ENCODE peak calls at places on chromosomes 1 and 21, in nine cellular contexts. One of them, this sample, is unnamed.

GRCh38 chr1:186682721-186683120 is 2.5 kb upstream of the PTGS2 start:
- DNase-seq in M059J: peak
- DNase-seq in memory B cell: no peak
- DNase-seq in osteocyte: no peak
- DNase-seq in NCI-H510A treated with DMSO at 0.1 percent for 48 hours: no peak
- DNase-seq in hypothalamus: no peak
- DNase-seq in cerebellar cortex: no peak
- DNase-seq in iPS-NIHi11: no peak
- DNase-seq in HepG2: no peak
- DNase-seq in this sample: no peak

GRCh38 chr1:109751531-109752260 is 10.9 kb upstream of the GSTM3 start:
- DNase-seq in memory B cell: no peak
- DNase-seq in HepG2: no peak
- DNase-seq in hypothalamus: no peak
- DNase-seq in M059J: no peak
- DNase-seq in cerebellar cortex: no peak
- DNase-seq in iPS-NIHi11: no peak
- DNase-seq in NCI-H510A treated with DMSO at 0.1 percent for 48 hours: no peak
- DNase-seq in osteocyte: peak
- DNase-seq in this sample: no peak

GRCh38 chr1:204146965-204147364 is 4.9 kb downstream of the ETNK2 start:
- DNase-seq in iPS-NIHi11: no peak
- DNase-seq in HepG2: no peak
- DNase-seq in hypothalamus: no peak
- DNase-seq in cerebellar cortex: no peak
- DNase-seq in M059J: no peak
- DNase-seq in NCI-H510A treated with DMSO at 0.1 percent for 48 hours: no peak
- DNase-seq in memory B cell: no peak
- DNase-seq in osteocyte: no peak
- DNase-seq in this sample: no peak

GRCh38 chr1:160681067-160681890 is 30.3 kb downstream of the CD48 start:
- DNase-seq in NCI-H510A treated with DMSO at 0.1 percent for 48 hours: no peak
- DNase-seq in M059J: peak
- DNase-seq in osteocyte: no peak
- DNase-seq in hypothalamus: no peak
- DNase-seq in memory B cell: peak
- DNase-seq in iPS-NIHi11: peak
- DNase-seq in cerebellar cortex: peak
- DNase-seq in HepG2: peak
- DNase-seq in this sample: peak

GRCh38 chr1:240271081-240271480 is 179.4 kb downstream of the FMN2 start:
- DNase-seq in HepG2: no peak
- DNase-seq in NCI-H510A treated with DMSO at 0.1 percent for 48 hours: no peak
- DNase-seq in osteocyte: no peak
- DNase-seq in cerebellar cortex: no peak
- DNase-seq in hypothalamus: no peak
- DNase-seq in memory B cell: no peak
- DNase-seq in M059J: no peak
- DNase-seq in iPS-NIHi11: no peak
- DNase-seq in this sample: no peak

GRCh38 chr1:85398391-85399064 is 66.4 kb downstream of the DDAH1 start:
- DNase-seq in M059J: peak
- DNase-seq in NCI-H510A treated with DMSO at 0.1 percent for 48 hours: no peak
- DNase-seq in cerebellar cortex: no peak
- DNase-seq in osteocyte: no peak
- DNase-seq in hypothalamus: no peak
- DNase-seq in HepG2: no peak
- DNase-seq in memory B cell: no peak
- DNase-seq in iPS-NIHi11: no peak
- DNase-seq in this sample: no peak

GRCh38 chr1:82978461-82979324 is 1020.2 kb downstream of the TTLL7 start:
- DNase-seq in iPS-NIHi11: no peak
- DNase-seq in hypothalamus: no peak
- DNase-seq in memory B cell: no peak
- DNase-seq in osteocyte: no peak
- DNase-seq in cerebellar cortex: no peak
- DNase-seq in NCI-H510A treated with DMSO at 0.1 percent for 48 hours: no peak
- DNase-seq in HepG2: no peak
- DNase-seq in M059J: peak
- DNase-seq in this sample: no peak

GRCh38 chr1:155940531-155940992 is 876 bp upstream of the RXFP4 start:
- DNase-seq in osteocyte: no peak
- DNase-seq in NCI-H510A treated with DMSO at 0.1 percent for 48 hours: peak
- DNase-seq in memory B cell: no peak
- DNase-seq in iPS-NIHi11: no peak
- DNase-seq in hypothalamus: no peak
- DNase-seq in M059J: peak
- DNase-seq in HepG2: peak
- DNase-seq in cerebellar cortex: peak
- DNase-seq in this sample: no peak

GRCh38 chr1:101291562-101292035 is 54.8 kb downstream of the S1PR1 start:
- DNase-seq in NCI-H510A treated with DMSO at 0.1 percent for 48 hours: peak
- DNase-seq in osteocyte: no peak
- DNase-seq in hypothalamus: no peak
- DNase-seq in HepG2: peak
- DNase-seq in cerebellar cortex: no peak
- DNase-seq in iPS-NIHi11: no peak
- DNase-seq in M059J: peak
- DNase-seq in memory B cell: no peak
- DNase-seq in this sample: peak

GRCh38 chr1:41925712-41926111 is 7.0 kb upstream of the HIVEP3 start:
- DNase-seq in NCI-H510A treated with DMSO at 0.1 percent for 48 hours: peak
- DNase-seq in M059J: peak
- DNase-seq in iPS-NIHi11: peak
- DNase-seq in cerebellar cortex: no peak
- DNase-seq in hypothalamus: no peak
- DNase-seq in memory B cell: no peak
- DNase-seq in HepG2: no peak
- DNase-seq in osteocyte: no peak
- DNase-seq in this sample: no peak

GRCh38 chr1:86753700-86754099 is 49.3 kb downstream of the SH3GLB1 start:
- DNase-seq in memory B cell: no peak
- DNase-seq in osteocyte: no peak
- DNase-seq in cerebellar cortex: no peak
- DNase-seq in NCI-H510A treated with DMSO at 0.1 percent for 48 hours: peak
- DNase-seq in M059J: peak
- DNase-seq in iPS-NIHi11: peak
- DNase-seq in HepG2: peak
- DNase-seq in hypothalamus: no peak
- DNase-seq in this sample: no peak

GRCh38 chr1:45752441-45753052 is 2.1 kb upstream of the IPP start:
- DNase-seq in M059J: peak
- DNase-seq in iPS-NIHi11: no peak
- DNase-seq in cerebellar cortex: no peak
- DNase-seq in HepG2: peak
- DNase-seq in memory B cell: no peak
- DNase-seq in NCI-H510A treated with DMSO at 0.1 percent for 48 hours: no peak
- DNase-seq in hypothalamus: no peak
- DNase-seq in osteocyte: no peak
- DNase-seq in this sample: no peak

GRCh38 chr1:230744382-230744781 is 2.8 kb upstream of the CAPN9 start:
- DNase-seq in NCI-H510A treated with DMSO at 0.1 percent for 48 hours: no peak
- DNase-seq in hypothalamus: no peak
- DNase-seq in HepG2: no peak
- DNase-seq in osteocyte: no peak
- DNase-seq in memory B cell: no peak
- DNase-seq in iPS-NIHi11: no peak
- DNase-seq in cerebellar cortex: no peak
- DNase-seq in M059J: peak
- DNase-seq in this sample: no peak

GRCh38 chr1:40256401-40257084 is 1.5 kb upstream of the ZMPSTE24 start:
- DNase-seq in HepG2: no peak
- DNase-seq in NCI-H510A treated with DMSO at 0.1 percent for 48 hours: no peak
- DNase-seq in hypothalamus: no peak
- DNase-seq in cerebellar cortex: no peak
- DNase-seq in M059J: no peak
- DNase-seq in osteocyte: no peak
- DNase-seq in iPS-NIHi11: no peak
- DNase-seq in memory B cell: no peak
- DNase-seq in this sample: no peak

GRCh38 chr1:1355376-1355775 is 3.0 kb downstream of the MXRA8 start:
- DNase-seq in NCI-H510A treated with DMSO at 0.1 percent for 48 hours: no peak
- DNase-seq in M059J: peak
- DNase-seq in hypothalamus: no peak
- DNase-seq in iPS-NIHi11: no peak
- DNase-seq in memory B cell: no peak
- DNase-seq in cerebellar cortex: no peak
- DNase-seq in osteocyte: no peak
- DNase-seq in HepG2: no peak
- DNase-seq in this sample: no peak

GRCh38 chr21:41846033-41846317 is 33.2 kb downstream of the PRDM15 start:
- DNase-seq in hypothalamus: no peak
- DNase-seq in NCI-H510A treated with DMSO at 0.1 percent for 48 hours: no peak
- DNase-seq in osteocyte: no peak
- DNase-seq in memory B cell: no peak
- DNase-seq in HepG2: no peak
- DNase-seq in cerebellar cortex: no peak
- DNase-seq in iPS-NIHi11: no peak
- DNase-seq in M059J: no peak
- DNase-seq in this sample: no peak

GRCh38 chr1:58592521-58593134 is 15.6 kb upstream of the TACSTD2 start:
- DNase-seq in hypothalamus: no peak
- DNase-seq in iPS-NIHi11: peak
- DNase-seq in HepG2: no peak
- DNase-seq in M059J: peak
- DNase-seq in cerebellar cortex: no peak
- DNase-seq in memory B cell: no peak
- DNase-seq in NCI-H510A treated with DMSO at 0.1 percent for 48 hours: no peak
- DNase-seq in osteocyte: no peak
- DNase-seq in this sample: no peak

GRCh38 chr1:3775248-3775497 is 2.6 kb downstream of the SMIM1 start:
- DNase-seq in memory B cell: no peak
- DNase-seq in osteocyte: no peak
- DNase-seq in NCI-H510A treated with DMSO at 0.1 percent for 48 hours: no peak
- DNase-seq in hypothalamus: no peak
- DNase-seq in cerebellar cortex: no peak
- DNase-seq in M059J: no peak
- DNase-seq in HepG2: no peak
- DNase-seq in iPS-NIHi11: no peak
- DNase-seq in this sample: no peak

GRCh38 chr1:200588698-200589097 is 31.9 kb downstream of the KIF14 start:
- DNase-seq in osteocyte: no peak
- DNase-seq in HepG2: no peak
- DNase-seq in iPS-NIHi11: no peak
- DNase-seq in cerebellar cortex: no peak
- DNase-seq in hypothalamus: no peak
- DNase-seq in M059J: no peak
- DNase-seq in NCI-H510A treated with DMSO at 0.1 percent for 48 hours: no peak
- DNase-seq in memory B cell: no peak
- DNase-seq in this sample: no peak

GRCh38 chr1:92792340-92792782 is 7.5 kb upstream of the EVI5 start:
- DNase-seq in HepG2: no peak
- DNase-seq in hypothalamus: no peak
- DNase-seq in iPS-NIHi11: peak
- DNase-seq in NCI-H510A treated with DMSO at 0.1 percent for 48 hours: peak
- DNase-seq in osteocyte: no peak
- DNase-seq in cerebellar cortex: no peak
- DNase-seq in M059J: no peak
- DNase-seq in memory B cell: no peak
- DNase-seq in this sample: no peak

GRCh38 chr1:242690849-242691602 is 166.5 kb upstream of the PLD5 start:
- DNase-seq in M059J: no peak
- DNase-seq in cerebellar cortex: no peak
- DNase-seq in iPS-NIHi11: no peak
- DNase-seq in HepG2: no peak
- DNase-seq in NCI-H510A treated with DMSO at 0.1 percent for 48 hours: no peak
- DNase-seq in osteocyte: no peak
- DNase-seq in memory B cell: no peak
- DNase-seq in hypothalamus: no peak
- DNase-seq in this sample: no peak

GRCh38 chr1:204495078-204495753 is 611 bp upstream of the PIK3C2B start:
- DNase-seq in cerebellar cortex: peak
- DNase-seq in NCI-H510A treated with DMSO at 0.1 percent for 48 hours: no peak
- DNase-seq in osteocyte: no peak
- DNase-seq in M059J: no peak
- DNase-seq in iPS-NIHi11: no peak
- DNase-seq in memory B cell: no peak
- DNase-seq in HepG2: no peak
- DNase-seq in hypothalamus: no peak
- DNase-seq in this sample: no peak

GRCh38 chr1:1085171-1085841 is 11.2 kb upstream of the RNF223 start:
- DNase-seq in NCI-H510A treated with DMSO at 0.1 percent for 48 hours: no peak
- DNase-seq in iPS-NIHi11: no peak
- DNase-seq in hypothalamus: no peak
- DNase-seq in memory B cell: no peak
- DNase-seq in osteocyte: peak
- DNase-seq in M059J: no peak
- DNase-seq in HepG2: no peak
- DNase-seq in cerebellar cortex: no peak
- DNase-seq in this sample: no peak

GRCh38 chr1:155871390-155871789 is 12.0 kb downstream of the SYT11 start:
- DNase-seq in memory B cell: no peak
- DNase-seq in hypothalamus: peak
- DNase-seq in cerebellar cortex: peak
- DNase-seq in NCI-H510A treated with DMSO at 0.1 percent for 48 hours: no peak
- DNase-seq in HepG2: no peak
- DNase-seq in M059J: peak
- DNase-seq in osteocyte: no peak
- DNase-seq in iPS-NIHi11: no peak
- DNase-seq in this sample: no peak

This sample was measured in HuH-7.